ENCODE peak calls at places on chromosomes 11 and 22, in nine cellular contexts. F is HL-60; M is activated T-cell treated with anti-CD3 and anti-CD28 coated beads, Interleukin-2, amount 50 U/mL, for 24 hours; O is AG08395; N is testis; D is brain microvascular endothelial cell; I is stromal cell of bone marrow; C is PC-3; P is B cell. Z is an unnamed sample.

GRCh38 chr11:75342966-75343870 is 8.2 kb downstream of the ARRB1 start:
- DNase-seq in O (no peak), D (no peak), I (no peak), C (peak; percentile 18), M (no peak), P (no peak), N (no peak), F (no peak), Z (no peak)

GRCh38 chr11:119671561-119672015 is 57.4 kb downstream of the NECTIN1 start:
- DNase-seq in M (no peak), N (no peak), O (peak; percentile 41), D (peak; percentile 8), C (no peak), F (no peak), P (no peak), I (no peak), Z (no peak)

GRCh38 chr22:22927196-22927887 is 39.7 kb downstream of the IGLL5 start:
- DNase-seq in D (no peak), M (no peak), I (no peak), C (no peak), N (no peak), P (no peak), F (no peak), O (no peak), Z (no peak)

GRCh38 chr22:38751422-38752346 is 4.1 kb downstream of the SUN2 start:
- DNase-seq in D (no peak), P (peak; percentile 87), C (no peak), I (no peak), O (no peak), F (peak; percentile 78), N (no peak), M (peak; percentile 76), Z (peak; percentile 78)

GRCh38 chr11:33160147-33160546 is 1.1 kb downstream of the CSTF3 start:
- DNase-seq in P (no peak), F (no peak), M (no peak), N (no peak), D (peak; percentile 38), C (peak; percentile 47), O (peak; percentile 10), I (no peak), Z (no peak)

GRCh38 chr22:47007496-47007895 is 245.0 kb downstream of the TBC1D22A start:
- DNase-seq in F (no peak), M (no peak), N (no peak), P (no peak), O (no peak), I (no peak), C (no peak), D (no peak), Z (no peak)

GRCh38 chr11:35192347-35192746 is 53.4 kb downstream of the CD44 start:
- DNase-seq in P (no peak), M (no peak), C (no peak), F (no peak), I (no peak), O (peak; percentile 26), D (no peak), N (peak; percentile 19), Z (no peak)

GRCh38 chr11:8701891-8702597 is 19.5 kb downstream of the RPL27A start:
- DNase-seq in N (no peak), O (no peak), P (no peak), I (no peak), D (no peak), F (no peak), C (no peak), M (no peak), Z (no peak)

GRCh38 chr11:134854391-134854991 is 442.4 kb upstream of the B3GAT1 start:
- DNase-seq in N (no peak), C (no peak), D (no peak), I (no peak), P (no peak), O (no peak), M (no peak), F (no peak), Z (no peak)

GRCh38 chr11:86508604-86509471 is 134.2 kb downstream of the CCDC81 start:
- DNase-seq in P (no peak), D (no peak), N (no peak), I (no peak), O (no peak), C (peak; percentile 92), F (no peak), M (no peak), Z (no peak)

GRCh38 chr11:75423721-75424120 is 9.3 kb downstream of the KLHL35 start:
- DNase-seq in O (no peak), I (no peak), C (no peak), F (no peak), N (no peak), P (no peak), M (no peak), D (no peak), Z (no peak)

GRCh38 chr11:103683581-103683980 is 352.9 kb upstream of the DDI1 start:
- DNase-seq in O (no peak), D (peak; percentile 82), N (no peak), M (no peak), P (no peak), I (peak; percentile 38), C (peak; percentile 20), F (no peak), Z (no peak)

GRCh38 chr11:131146817-131147490 is 223.5 kb upstream of the NTM start:
- DNase-seq in C (no peak), N (no peak), P (no peak), D (no peak), F (no peak), I (peak; percentile 3), M (no peak), O (peak; percentile 20), Z (no peak)

GRCh38 chr11:119207607-119208006 is 1.5 kb downstream of the CBL start:
- DNase-seq in D (no peak), I (no peak), F (no peak), N (no peak), O (no peak), M (no peak), C (no peak), P (no peak), Z (no peak)

GRCh38 chr22:36901411-36902142 is 11.9 kb upstream of the CSF2RB start:
- DNase-seq in F (no peak), C (no peak), N (no peak), M (no peak), P (no peak), D (no peak), I (no peak), O (no peak), Z (peak; percentile 55)

GRCh38 chr22:27108425-27109114 is 451.2 kb downstream of the MIAT start:
- DNase-seq in C (no peak), O (no peak), M (no peak), I (no peak), N (peak; percentile 88), D (no peak), P (no peak), F (no peak), Z (no peak)

GRCh38 chr22:35045451-35045850 is 20.5 kb upstream of the ISX start:
- DNase-seq in D (no peak), M (no peak), N (no peak), O (no peak), F (no peak), I (no peak), P (no peak), C (no peak), Z (no peak)

GRCh38 chr11:2269601-2270321 is 627 bp downstream of the ASCL2 start:
- DNase-seq in C (peak; percentile 24), D (no peak), P (peak; percentile 62), I (no peak), O (peak; percentile 19), F (peak; percentile 66), M (peak; percentile 69), N (peak; percentile 68), Z (peak; percentile 41)

GRCh38 chr22:31077681-31078080 is 3.4 kb upstream of the SMTN start:
- DNase-seq in F (no peak), M (no peak), I (no peak), N (no peak), D (no peak), P (no peak), O (no peak), C (no peak), Z (no peak)

GRCh38 chr11:19164881-19165280 is 36.9 kb downstream of the CSRP3 start:
- DNase-seq in N (no peak), O (no peak), M (no peak), I (no peak), P (no peak), D (no peak), C (no peak), F (no peak), Z (no peak)

GRCh38 chr11:84289381-84289906 is 1003.3 kb upstream of the CCDC90B start:
- DNase-seq in P (no peak), N (no peak), D (peak; percentile 34), M (no peak), I (no peak), F (no peak), C (peak; percentile 6), O (peak; percentile 21), Z (no peak)

GRCh38 chr11:122162095-122162494 is 46.1 kb upstream of the BLID start:
- DNase-seq in M (no peak), I (no peak), D (no peak), P (no peak), O (no peak), C (no peak), F (no peak), N (no peak), Z (no peak)

GRCh38 chr11:116853461-116854073 is 16.1 kb upstream of the APOA1 start:
- DNase-seq in C (peak; percentile 99), I (peak; percentile 95), P (peak; percentile 66), N (no peak), F (peak; percentile 35), M (peak; percentile 65), D (peak; percentile 88), O (peak; percentile 91), Z (peak; percentile 72)

GRCh38 chr22:50474711-50475651 is at the start of gene SBF1:
- DNase-seq in C (peak; percentile 87), I (peak; percentile 76), F (peak; percentile 75), D (peak; percentile 65), P (peak; percentile 87), O (peak; percentile 100), M (peak; percentile 93), N (peak; percentile 95), Z (peak; percentile 98)

GRCh38 chr22:46703166-46703995 is 34.7 kb downstream of the CERK start:
- DNase-seq in O (no peak), P (no peak), I (no peak), N (no peak), C (no peak), M (no peak), D (no peak), F (no peak), Z (no peak)

GRCh38 chr11:73330569-73331093 is 22.6 kb downstream of the ARHGEF17 start:
- DNase-seq in N (no peak), C (peak; percentile 26), P (no peak), D (peak; percentile 33), I (no peak), O (peak; percentile 67), M (no peak), F (no peak), Z (no peak)

GRCh38 chr22:43325176-43325575 is 18.0 kb downstream of the SCUBE1 start:
- DNase-seq in C (no peak), P (no peak), M (no peak), I (no peak), N (no peak), D (no peak), F (no peak), O (no peak), Z (no peak)

GRCh38 chr11:110430267-110431211 is 791 bp downstream of the FDX1 start:
- DNase-seq in D (no peak), M (no peak), F (no peak), C (peak; percentile 30), I (no peak), N (peak; percentile 45), O (peak; percentile 27), P (peak; percentile 50), Z (peak; percentile 67)

GRCh38 chr22:39500101-39500500 is 2.0 kb upstream of the MIEF1 start:
- DNase-seq in O (no peak), D (no peak), C (no peak), P (no peak), M (no peak), I (no peak), N (no peak), F (no peak), Z (no peak)

GRCh38 chr11:30984827-30985226 is 384.7 kb downstream of the DCDC1 start:
- DNase-seq in D (no peak), M (no peak), P (no peak), F (no peak), I (peak; percentile 7), C (no peak), O (peak; percentile 50), N (no peak), Z (no peak)

GRCh38 chr11:10076458-10077141 is 217.4 kb downstream of the SBF2 start:
- DNase-seq in F (peak; percentile 24), D (peak; percentile 6), O (peak; percentile 10), I (peak; percentile 21), M (peak; percentile 38), C (peak; percentile 59), N (peak; percentile 62), P (peak; percentile 54), Z (peak; percentile 46)